ENCODE peak calls at places on chromosomes 16 and 17, in six cellular contexts. U, I, R, N, C and Y are unnamed samples.

GRCh38 chr16:84354306-84354705 is 14.0 kb upstream of the ATP2C2 start:
- DNase-seq in U (no peak), I (no peak), R (no peak), N (no peak), C (no peak), Y (no peak)

GRCh38 chr17:66272699-66273390 is 29.6 kb upstream of the PRKCA start:
- DNase-seq in U (peak), I (no peak), R (no peak), N (no peak), C (no peak), Y (no peak)

GRCh38 chr17:1201132-1201702 is 21.4 kb upstream of the ABR start:
- DNase-seq in U (no peak), I (no peak), R (no peak), N (peak), C (no peak), Y (no peak)

GRCh38 chr17:58200024-58200633 is 7.6 kb downstream of the EPX start:
- DNase-seq in U (peak), I (peak), R (peak), N (peak), C (peak), Y (peak)

GRCh38 chr17:600576-601301 is 113.9 kb downstream of the VPS53 start:
- DNase-seq in U (no peak), I (no peak), R (no peak), N (no peak), C (no peak), Y (peak)

GRCh38 chr16:57538235-57538711 is 1.9 kb upstream of the CCDC102A start:
- DNase-seq in U (no peak), I (no peak), R (peak), N (no peak), C (no peak), Y (no peak)

GRCh38 chr16:66948034-66948821 is 12.8 kb upstream of the CES3 start:
- DNase-seq in U (peak), I (no peak), R (no peak), N (no peak), C (no peak), Y (no peak)

GRCh38 chr17:73444021-73444420 is 132.2 kb upstream of the CDC42EP4 start:
- DNase-seq in U (no peak), I (no peak), R (no peak), N (no peak), C (no peak), Y (no peak)

GRCh38 chr16:87648698-87649487 is 46.6 kb downstream of the JPH3 start:
- DNase-seq in U (no peak), I (no peak), R (no peak), N (no peak), C (no peak), Y (no peak)

GRCh38 chr16:55815320-55815719 is 17.6 kb downstream of the CES1 start:
- DNase-seq in U (no peak), I (no peak), R (no peak), N (no peak), C (no peak), Y (no peak)

GRCh38 chr17:622356-622755 is 92.3 kb downstream of the VPS53 start:
- DNase-seq in U (no peak), I (no peak), R (no peak), N (no peak), C (no peak), Y (no peak)

GRCh38 chr16:53708490-53708889 is 4.5 kb downstream of the FTO start:
- DNase-seq in U (no peak), I (no peak), R (no peak), N (no peak), C (no peak), Y (no peak)

GRCh38 chr16:54163197-54163843 is 123.3 kb downstream of the IRX3 start:
- DNase-seq in U (no peak), I (no peak), R (no peak), N (no peak), C (no peak), Y (no peak)

GRCh38 chr16:70704586-70704985 is 18.7 kb upstream of the MTSS2 start:
- DNase-seq in U (no peak), I (no peak), R (no peak), N (no peak), C (no peak), Y (no peak)

GRCh38 chr16:76194621-76195015 is 82.6 kb upstream of the CNTNAP4 start:
- DNase-seq in U (peak), I (no peak), R (no peak), N (no peak), C (no peak), Y (no peak)

GRCh38 chr16:77555781-77556180 is 120.9 kb upstream of the ADAMTS18 start:
- DNase-seq in U (no peak), I (no peak), R (no peak), N (no peak), C (no peak), Y (no peak)

GRCh38 chr16:74724820-74725549 is 24.3 kb upstream of the MLKL start:
- DNase-seq in U (peak), I (no peak), R (no peak), N (no peak), C (no peak), Y (no peak)

GRCh38 chr16:54268766-54269165 is 17.8 kb downstream of the IRX3 start:
- DNase-seq in U (no peak), I (no peak), R (no peak), N (no peak), C (peak), Y (no peak)

GRCh38 chr17:65515512-65515911 is 45.9 kb downstream of the AXIN2 start:
- DNase-seq in U (no peak), I (no peak), R (no peak), N (no peak), C (no peak), Y (no peak)

GRCh38 chr16:81520560-81521135 is 76.0 kb downstream of the CMIP start:
- DNase-seq in U (no peak), I (no peak), R (no peak), N (no peak), C (peak), Y (no peak)

GRCh38 chr17:72426321-72426720 is 305.5 kb downstream of the SOX9 start:
- DNase-seq in U (no peak), I (no peak), R (no peak), N (no peak), C (no peak), Y (no peak)

GRCh38 chr17:19883537-19884215 is 15.9 kb upstream of the ULK2 start:
- DNase-seq in U (no peak), I (no peak), R (no peak), N (no peak), C (no peak), Y (no peak)

GRCh38 chr17:79865351-79866210 is 26.3 kb upstream of the CBX4 start:
- DNase-seq in U (no peak), I (no peak), R (no peak), N (no peak), C (no peak), Y (no peak)

GRCh38 chr16:75433732-75434413 is 570 bp upstream of the CFDP1 start:
- DNase-seq in U (peak), I (peak), R (peak), N (no peak), C (peak), Y (peak)

GRCh38 chr16:24667244-24667764 is 62.1 kb upstream of the TNRC6A start:
- DNase-seq in U (no peak), I (no peak), R (no peak), N (no peak), C (no peak), Y (no peak)

GRCh38 chr17:61467416-61468262 is 15.4 kb downstream of the TBX4 start:
- DNase-seq in U (no peak), I (peak), R (peak), N (no peak), C (peak), Y (peak)

GRCh38 chr17:43768382-43768781 is 9.8 kb upstream of the SOST start:
- DNase-seq in U (no peak), I (no peak), R (peak), N (no peak), C (peak), Y (no peak)

GRCh38 chr17:82283208-82283749 is 9.8 kb upstream of the CSNK1D start:
- DNase-seq in U (peak), I (no peak), R (no peak), N (no peak), C (peak), Y (peak)

GRCh38 chr17:80796430-80796861 is 195.2 kb upstream of the CHMP6 start:
- DNase-seq in U (no peak), I (no peak), R (no peak), N (no peak), C (no peak), Y (no peak)

GRCh38 chr16:6682142-6682811 is 650.4 kb upstream of the RBFOX1 start:
- DNase-seq in U (no peak), I (peak), R (peak), N (no peak), C (peak), Y (peak)

GRCh38 chr17:45221081-45221996 is at the start of gene FMNL1:
- DNase-seq in U (no peak), I (no peak), R (peak), N (peak), C (peak), Y (no peak)

GRCh38 chr17:39062846-39063680 is 88.4 kb downstream of the PLXDC1 start:
- DNase-seq in U (no peak), I (no peak), R (no peak), N (no peak), C (no peak), Y (no peak)

GRCh38 chr17:44623070-44623725 is 33.1 kb upstream of the MEIOC start:
- DNase-seq in U (no peak), I (no peak), R (no peak), N (no peak), C (no peak), Y (no peak)

GRCh38 chr17:27848941-27849340 is 44.2 kb downstream of the LYRM9 start:
- DNase-seq in U (no peak), I (no peak), R (peak), N (no peak), C (no peak), Y (no peak)

GRCh38 chr16:88374736-88375135 is 8.0 kb upstream of the ZNF469 start:
- DNase-seq in U (no peak), I (no peak), R (no peak), N (no peak), C (no peak), Y (no peak)

GRCh38 chr17:56891751-56892150 is 22.1 kb downstream of the TRIM25 start:
- DNase-seq in U (no peak), I (peak), R (no peak), N (peak), C (peak), Y (peak)
- TF ChIP-seq CTCF in U (no peak), I (peak), R (peak), N (peak), C (peak), Y (peak)

GRCh38 chr16:10590342-10590741 is 9.9 kb upstream of the EMP2 start:
- DNase-seq in U (no peak), I (no peak), R (no peak), N (no peak), C (no peak), Y (no peak)
- TF ChIP-seq CTCF in U (no peak), I (no peak), R (no peak), N (no peak), C (no peak), Y (no peak)

DNA sequence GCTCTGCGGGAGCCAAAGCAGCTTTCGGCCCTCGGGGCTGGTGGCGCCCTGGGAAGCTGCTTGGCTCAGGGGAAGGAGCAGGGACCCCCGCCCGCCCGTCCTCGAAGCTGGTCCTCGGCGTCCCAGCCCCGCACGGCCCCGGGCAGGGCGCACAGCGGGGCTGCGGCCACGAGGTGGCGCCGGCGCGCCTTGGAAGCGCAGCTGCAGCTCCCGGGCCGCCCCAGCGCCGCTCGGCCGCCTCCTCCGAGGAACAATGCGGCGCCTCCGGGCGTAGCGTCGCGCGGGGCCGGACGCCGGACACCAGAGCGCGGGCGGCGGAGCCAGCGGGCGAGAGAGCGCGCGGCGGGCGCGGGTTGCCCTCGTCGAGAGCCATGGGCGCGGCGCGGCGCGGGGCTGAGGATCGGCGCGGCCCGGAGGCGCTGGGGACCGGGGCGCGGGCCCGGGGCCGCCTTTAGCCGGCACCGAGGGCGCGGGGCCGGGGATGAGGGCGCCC is at the start of gene MGAT5B:
- DNase-seq in U (peak), I (peak), R (peak), N (peak), C (peak), Y (peak)
- TF ChIP-seq CTCF in U (peak), I (peak), R (peak), N (peak), C (peak), Y (peak)

DNA sequence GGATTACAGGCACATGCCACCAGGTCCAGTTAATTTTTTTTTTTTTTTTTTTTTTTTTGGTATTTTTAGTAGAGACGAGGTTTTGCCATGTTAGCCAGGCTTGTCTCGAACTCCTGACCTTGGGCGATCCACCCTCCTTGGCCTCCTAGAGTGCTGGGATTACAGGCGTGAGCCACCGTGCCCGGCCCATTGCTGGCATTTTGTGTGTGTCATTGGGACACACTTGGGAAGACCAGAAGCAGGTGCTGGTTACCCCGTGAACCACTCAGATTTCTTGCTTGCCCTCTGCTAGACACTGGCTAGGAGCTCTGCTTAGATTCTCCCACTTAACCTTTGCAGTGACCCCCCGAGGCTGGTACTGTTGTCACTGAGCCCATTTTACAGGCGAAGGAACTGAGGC is 229.3 kb downstream of the IRF8 start:
- DNase-seq in U (no peak), I (no peak), R (no peak), N (no peak), C (no peak), Y (no peak)
- TF ChIP-seq CTCF in U (no peak), I (no peak), R (no peak), N (no peak), C (no peak), Y (no peak)

GRCh38 chr17:75260679-75261335 is 599 bp downstream of the GGA3 start:
- DNase-seq in U (no peak), I (no peak), R (no peak), N (no peak), C (peak), Y (no peak)
- TF ChIP-seq CTCF in U (no peak), I (no peak), R (no peak), N (peak), C (no peak), Y (no peak)